ENCODE peak calls at places on chromosome 12, in ten cellular contexts. Y, H, Q, C, A, S, P, L, D and K are unnamed samples.
A peak's percentile ranks its signal among the peaks of the same experiment; 100 is the strongest.

GRCh38 chr12:131684015-131684725 is 26.7 kb upstream of the SFSWAP start:
- DNase-seq in H (no peak), P (peak; percentile 67), Q (no peak), L (no peak), C (no peak), D (peak; percentile 70), Y (no peak), S (no peak), A (no peak), K (no peak)

GRCh38 chr12:50955288-50955687 is 2.9 kb downstream of the HIGD1C start:
- DNase-seq in A (no peak), D (no peak), Y (no peak), S (no peak), P (no peak), L (no peak), Q (no peak), H (no peak), C (no peak), K (no peak)

GRCh38 chr12:69514111-69514510 is 43.9 kb downstream of the FRS2 start:
- DNase-seq in L (no peak), Y (no peak), D (no peak), C (no peak), A (no peak), S (no peak), P (no peak), Q (no peak), H (no peak), K (no peak)

GRCh38 chr12:79778802-79779201 is 88.0 kb upstream of the PAWR start:
- DNase-seq in L (no peak), A (no peak), Q (no peak), S (no peak), P (no peak), C (no peak), D (no peak), Y (no peak), H (no peak), K (no peak)

GRCh38 chr12:92654929-92655328 is 47.9 kb upstream of the PLEKHG7 start:
- DNase-seq in Q (no peak), A (no peak), Y (no peak), S (peak; percentile 83), D (no peak), H (peak; percentile 93), P (no peak), C (no peak), L (peak; percentile 34), K (peak; percentile 64)

GRCh38 chr12:132711169-132711843 is 664 bp downstream of the PGAM5 start:
- DNase-seq in L (no peak), H (no peak), P (peak; percentile 86), C (peak; percentile 51), S (peak; percentile 23), Y (no peak), D (no peak), A (no peak), Q (no peak), K (peak; percentile 39)

GRCh38 chr12:49583361-49584094 is 15.6 kb upstream of the MCRS1 start:
- DNase-seq in Y (no peak), C (no peak), P (no peak), L (peak; percentile 2), D (peak; percentile 52), A (no peak), Q (no peak), S (peak; percentile 70), H (peak; percentile 36), K (peak; percentile 26)

GRCh38 chr12:39405580-39405979 is 37.3 kb downstream of the KIF21A start:
- DNase-seq in Q (no peak), L (no peak), S (no peak), C (no peak), P (no peak), Y (no peak), A (no peak), D (no peak), H (no peak), K (no peak)

DNA sequence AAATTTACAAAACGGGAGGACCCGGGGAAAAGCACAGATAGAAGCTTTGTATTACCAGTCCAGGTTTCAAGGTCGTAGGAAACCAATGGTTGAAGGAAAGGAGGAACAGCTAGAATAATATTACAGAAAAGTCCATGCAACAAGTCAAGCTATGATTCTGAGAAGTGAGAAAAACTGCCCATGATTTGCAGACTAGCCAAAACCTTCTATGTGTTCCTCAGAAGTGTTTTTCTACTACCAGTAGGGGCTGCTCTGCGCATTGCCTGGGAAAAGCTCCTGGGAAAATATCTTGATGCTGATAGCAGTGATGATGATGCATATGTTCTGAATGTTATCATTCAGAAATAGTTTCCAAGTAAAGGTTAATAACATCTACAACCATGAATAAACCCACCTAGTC is 2.2 kb downstream of the PDZRN4 start:
- DNase-seq in Y (no peak), Q (peak; percentile 2), C (peak; percentile 65), H (no peak), D (no peak), S (no peak), P (no peak), L (no peak), A (no peak), K (peak; percentile 6)
- H3K4me3 ChIP-seq in Y (no peak overlapping the region), Q (no peak overlapping the region), C (peak overlapping the region; percentile 29), H (no peak overlapping the region), D (no peak overlapping the region), S (no peak overlapping the region), P (no peak overlapping the region), L (no peak overlapping the region), A (no peak overlapping the region), K (no peak overlapping the region)

DNA sequence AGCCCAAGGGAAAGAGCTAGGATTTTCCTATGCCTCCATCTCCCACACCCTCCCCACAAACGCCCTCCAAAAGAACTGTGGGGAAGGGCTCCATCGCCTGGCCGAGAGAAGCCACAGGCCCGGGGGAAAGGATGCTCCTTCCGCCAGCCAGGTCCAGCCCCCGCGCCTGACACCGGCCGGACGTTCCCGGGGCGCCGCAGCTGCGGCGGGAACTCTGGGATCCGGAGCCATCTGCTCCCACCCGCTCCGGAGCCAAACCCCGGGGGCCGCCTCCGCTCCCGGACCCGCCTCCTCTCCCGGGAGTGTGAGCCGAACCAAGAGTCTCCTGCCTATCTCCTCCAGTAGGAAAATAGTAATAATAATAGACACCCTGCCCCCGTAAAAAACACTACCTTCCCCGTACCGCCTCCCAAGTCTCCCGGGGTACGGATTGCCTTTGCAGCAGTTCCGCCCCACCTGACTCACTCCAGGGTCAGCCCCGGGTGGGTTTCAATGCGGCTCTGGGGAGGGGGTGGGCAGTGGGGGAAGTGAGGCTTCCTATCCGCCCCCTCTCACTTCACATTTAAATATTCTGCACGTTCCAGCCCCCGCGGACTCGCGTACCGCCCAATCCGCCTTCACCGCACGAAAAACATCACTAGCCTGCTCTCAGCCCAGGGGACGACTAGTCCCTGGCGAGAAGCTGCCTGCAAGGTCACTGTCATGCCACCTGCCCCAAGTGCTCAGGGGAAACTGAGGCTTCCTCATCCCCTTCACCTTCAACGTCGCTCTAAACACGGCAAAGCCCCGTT is 2.4 kb downstream of the AGAP2 start:
- DNase-seq in C (peak; percentile 44), P (peak; percentile 66), Q (peak; percentile 37), Y (no peak), H (no peak), D (no peak), A (peak; percentile 61), S (no peak), L (no peak), K (peak; percentile 33)
- TF ChIP-seq CTCF in C (peak; percentile 40), P (no peak), Q (peak; percentile 71), Y (peak; percentile 21), H (peak; percentile 33), D (no peak), A (peak; percentile 29), S (peak; percentile 31), L (peak; percentile 47), K (peak; percentile 36)

DNA sequence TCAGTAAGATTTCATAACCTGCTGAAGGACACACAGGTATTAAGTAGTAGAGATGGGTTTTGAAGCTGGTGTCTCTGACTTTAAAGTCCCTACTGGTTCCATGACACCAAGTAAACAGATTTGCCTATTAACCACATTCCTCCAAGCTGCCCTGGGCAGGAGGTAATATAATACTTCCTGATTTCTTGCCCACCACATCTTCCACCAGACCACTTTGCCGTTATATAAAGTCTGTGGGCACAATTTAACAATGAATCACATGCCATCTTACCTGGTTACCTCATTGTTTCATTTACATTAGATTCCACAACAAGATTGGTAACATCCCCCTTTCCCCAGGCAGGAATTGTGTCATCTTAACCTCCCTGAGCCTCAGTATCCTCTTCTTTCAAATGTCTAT is 910 bp upstream of the LRRC23 start:
- DNase-seq in A (no peak), Q (no peak), D (no peak), L (no peak), S (no peak), H (no peak), P (no peak), Y (no peak), C (no peak), K (no peak)
- H3K4me3 ChIP-seq in A (no peak overlapping the region), Q (no peak overlapping the region), D (no peak overlapping the region), L (no peak overlapping the region), S (no peak overlapping the region), H (no peak overlapping the region), P (no peak overlapping the region), Y (no peak overlapping the region), C (no peak overlapping the region), K (no peak overlapping the region)

GRCh38 chr12:30320561-30320960 is 375.1 kb downstream of the IPO8 start:
- DNase-seq in H (no peak), P (no peak), C (no peak), Q (no peak), A (no peak), L (no peak), S (no peak), D (no peak), Y (no peak), K (no peak)

DNA sequence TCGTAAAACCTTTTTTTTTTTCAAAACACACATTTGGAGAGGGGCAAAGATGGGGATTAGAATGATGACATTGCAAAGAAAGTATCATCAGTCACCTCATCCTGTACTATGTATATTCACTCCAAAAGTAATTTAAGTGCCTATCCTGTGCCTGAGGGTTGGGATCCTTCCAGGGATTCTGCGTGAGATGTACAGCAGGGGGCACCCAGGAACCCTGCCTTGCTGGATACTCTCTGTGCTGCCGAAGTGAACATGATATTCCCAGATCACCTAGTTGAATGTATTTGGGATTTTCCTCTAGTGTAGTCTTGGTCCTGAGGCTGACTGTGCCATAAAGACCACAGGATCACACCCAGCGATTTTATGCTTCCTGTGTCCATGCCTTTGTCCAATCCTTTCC is 372.7 kb downstream of the IPO8 start:
- DNase-seq in D (no peak), A (no peak), P (no peak), H (peak; percentile 1), C (no peak), L (no peak), Q (no peak), S (no peak), Y (no peak), K (peak; percentile 15)
- TF ChIP-seq CTCF in D (no peak), A (no peak), P (no peak), H (peak; percentile 23), C (peak; percentile 28), L (peak; percentile 27), Q (peak; percentile 53), S (no peak), Y (no peak), K (peak; percentile 34)